ENCODE peak calls at places on chromosome 14, in nine cellular contexts. One of them, this sample, is unnamed.

GRCh38 chr14:43003845-43004244 is 1397.2 kb downstream of the LRFN5 start:
- DNase-seq in uterus: no peak
- DNase-seq in lower lobe of right lung: no peak
- DNase-seq in brain microvascular endothelial cell: no peak
- DNase-seq in bronchial epithelial cell: no peak
- DNase-seq in hepatocyte: no peak
- DNase-seq in astrocyte: peak
- DNase-seq in esophagus squamous epithelium: no peak
- DNase-seq in ovary: no peak
- DNase-seq in this sample: no peak

GRCh38 chr14:57632649-57633048 is 139.0 kb upstream of the CCDC198 start:
- DNase-seq in brain microvascular endothelial cell: no peak
- DNase-seq in bronchial epithelial cell: no peak
- DNase-seq in esophagus squamous epithelium: no peak
- DNase-seq in astrocyte: no peak
- DNase-seq in ovary: no peak
- DNase-seq in hepatocyte: no peak
- DNase-seq in lower lobe of right lung: no peak
- DNase-seq in uterus: no peak
- DNase-seq in this sample: no peak

GRCh38 chr14:22107734-22108133 is 434.1 kb upstream of the OR4E1 start:
- DNase-seq in astrocyte: no peak
- DNase-seq in bronchial epithelial cell: no peak
- DNase-seq in hepatocyte: no peak
- DNase-seq in uterus: no peak
- DNase-seq in ovary: no peak
- DNase-seq in lower lobe of right lung: no peak
- DNase-seq in brain microvascular endothelial cell: no peak
- DNase-seq in esophagus squamous epithelium: no peak
- DNase-seq in this sample: no peak

GRCh38 chr14:90576581-90576980 is 179.8 kb downstream of the CALM1 start:
- DNase-seq in bronchial epithelial cell: no peak
- DNase-seq in hepatocyte: peak
- DNase-seq in ovary: no peak
- DNase-seq in brain microvascular endothelial cell: no peak
- DNase-seq in uterus: no peak
- DNase-seq in esophagus squamous epithelium: no peak
- DNase-seq in lower lobe of right lung: no peak
- DNase-seq in astrocyte: peak
- DNase-seq in this sample: peak

GRCh38 chr14:50920482-50921225 is 23.6 kb downstream of the PYGL start:
- DNase-seq in lower lobe of right lung: no peak
- DNase-seq in bronchial epithelial cell: no peak
- DNase-seq in ovary: no peak
- DNase-seq in brain microvascular endothelial cell: peak
- DNase-seq in esophagus squamous epithelium: no peak
- DNase-seq in astrocyte: peak
- DNase-seq in hepatocyte: no peak
- DNase-seq in uterus: no peak
- DNase-seq in this sample: peak

GRCh38 chr14:70595443-70596185 is 4.8 kb downstream of the MED6 start:
- DNase-seq in ovary: no peak
- DNase-seq in bronchial epithelial cell: peak
- DNase-seq in astrocyte: no peak
- DNase-seq in uterus: no peak
- DNase-seq in brain microvascular endothelial cell: peak
- DNase-seq in hepatocyte: no peak
- DNase-seq in lower lobe of right lung: no peak
- DNase-seq in esophagus squamous epithelium: no peak
- DNase-seq in this sample: no peak

GRCh38 chr14:65024957-65025356 is 38.3 kb downstream of the FNTB start:
- DNase-seq in bronchial epithelial cell: no peak
- DNase-seq in astrocyte: no peak
- DNase-seq in uterus: no peak
- DNase-seq in lower lobe of right lung: no peak
- DNase-seq in ovary: no peak
- DNase-seq in esophagus squamous epithelium: no peak
- DNase-seq in brain microvascular endothelial cell: no peak
- DNase-seq in hepatocyte: no peak
- DNase-seq in this sample: no peak

GRCh38 chr14:70905316-70905715 is 1.9 kb upstream of the PCNX1 start:
- DNase-seq in esophagus squamous epithelium: no peak
- DNase-seq in astrocyte: no peak
- DNase-seq in lower lobe of right lung: no peak
- DNase-seq in hepatocyte: peak
- DNase-seq in bronchial epithelial cell: no peak
- DNase-seq in ovary: peak
- DNase-seq in brain microvascular endothelial cell: no peak
- DNase-seq in uterus: peak
- DNase-seq in this sample: peak

GRCh38 chr14:46490150-46490769 is 161.3 kb downstream of the RPL10L start:
- DNase-seq in bronchial epithelial cell: peak
- DNase-seq in hepatocyte: peak
- DNase-seq in ovary: no peak
- DNase-seq in lower lobe of right lung: no peak
- DNase-seq in brain microvascular endothelial cell: peak
- DNase-seq in esophagus squamous epithelium: no peak
- DNase-seq in astrocyte: peak
- DNase-seq in uterus: no peak
- DNase-seq in this sample: no peak
- TF ChIP-seq CTCF in bronchial epithelial cell: peak
- TF ChIP-seq CTCF in hepatocyte: peak
- TF ChIP-seq CTCF in ovary: no peak
- TF ChIP-seq CTCF in lower lobe of right lung: peak
- TF ChIP-seq CTCF in brain microvascular endothelial cell: peak
- TF ChIP-seq CTCF in esophagus squamous epithelium: no peak
- TF ChIP-seq CTCF in astrocyte: peak
- TF ChIP-seq CTCF in uterus: no peak
- TF ChIP-seq CTCF in this sample: no peak

GRCh38 chr14:100827751-100828447 is 2.0 kb downstream of the MEG3 start:
- DNase-seq in uterus: no peak
- DNase-seq in bronchial epithelial cell: peak
- DNase-seq in astrocyte: peak
- DNase-seq in brain microvascular endothelial cell: peak
- DNase-seq in hepatocyte: no peak
- DNase-seq in ovary: peak
- DNase-seq in lower lobe of right lung: no peak
- DNase-seq in esophagus squamous epithelium: no peak
- DNase-seq in this sample: peak
- H3K4me3 ChIP-seq in uterus: peak
- H3K4me3 ChIP-seq in bronchial epithelial cell: no peak
- H3K4me3 ChIP-seq in astrocyte: peak
- H3K4me3 ChIP-seq in brain microvascular endothelial cell: peak
- H3K4me3 ChIP-seq in hepatocyte: no peak
- H3K4me3 ChIP-seq in ovary: peak
- H3K4me3 ChIP-seq in lower lobe of right lung: peak
- H3K4me3 ChIP-seq in esophagus squamous epithelium: peak
- H3K4me3 ChIP-seq in this sample: peak

GRCh38 chr14:94613720-94614644 is 1.8 kb downstream of the SERPINA3 start:
- DNase-seq in bronchial epithelial cell: no peak
- DNase-seq in brain microvascular endothelial cell: no peak
- DNase-seq in ovary: no peak
- DNase-seq in uterus: no peak
- DNase-seq in hepatocyte: no peak
- DNase-seq in lower lobe of right lung: no peak
- DNase-seq in astrocyte: no peak
- DNase-seq in esophagus squamous epithelium: no peak
- DNase-seq in this sample: no peak
- TF ChIP-seq CTCF in bronchial epithelial cell: no peak
- TF ChIP-seq CTCF in brain microvascular endothelial cell: no peak
- TF ChIP-seq CTCF in ovary: no peak
- TF ChIP-seq CTCF in uterus: no peak
- TF ChIP-seq CTCF in hepatocyte: no peak
- TF ChIP-seq CTCF in lower lobe of right lung: no peak
- TF ChIP-seq CTCF in astrocyte: no peak
- TF ChIP-seq CTCF in esophagus squamous epithelium: no peak
- TF ChIP-seq CTCF in this sample: no peak

DNA sequence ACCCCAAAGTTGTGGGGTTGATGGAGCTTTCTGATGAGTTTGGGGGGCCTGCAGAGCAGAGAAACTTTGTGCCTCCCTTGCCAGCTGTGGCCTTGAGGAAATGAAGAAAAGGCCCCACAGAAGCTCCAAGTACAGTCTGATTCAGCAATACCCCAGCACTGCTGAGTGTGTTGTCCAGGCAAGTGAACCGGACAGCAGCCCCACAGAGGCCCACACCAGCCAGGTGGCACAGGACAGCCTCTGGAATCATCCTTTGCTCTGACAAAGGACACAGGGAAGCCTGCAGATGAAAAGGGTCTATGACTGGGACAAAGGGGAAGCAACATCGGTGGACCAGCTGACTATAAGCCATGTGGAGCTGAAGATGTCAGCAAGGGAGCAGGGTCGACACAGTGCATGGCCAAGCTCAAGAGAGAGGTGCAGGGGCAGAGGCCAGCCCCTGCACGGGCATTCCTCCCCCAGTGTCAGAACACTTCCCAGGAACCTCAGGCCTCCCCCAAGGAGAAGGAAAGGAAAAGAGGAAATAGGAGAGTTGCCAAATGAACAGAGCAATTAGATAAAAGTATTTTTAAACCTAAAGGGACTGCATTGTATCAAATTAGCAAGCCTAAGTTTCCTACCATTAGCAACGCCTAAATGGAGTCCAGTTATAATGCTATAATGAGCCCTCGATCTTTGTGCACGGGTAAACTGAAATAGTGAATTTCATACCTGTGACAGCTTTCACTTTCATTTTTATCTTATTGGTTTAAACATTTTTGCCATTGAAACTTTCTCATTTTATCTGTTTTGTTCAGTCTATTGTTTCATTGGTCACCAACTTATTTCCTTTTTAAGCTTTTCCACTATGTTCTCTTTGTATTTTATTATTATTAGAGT is 46.3 kb upstream of the PTGDR start:
- DNase-seq in uterus: no peak
- DNase-seq in bronchial epithelial cell: no peak
- DNase-seq in brain microvascular endothelial cell: no peak
- DNase-seq in hepatocyte: no peak
- DNase-seq in astrocyte: no peak
- DNase-seq in esophagus squamous epithelium: no peak
- DNase-seq in lower lobe of right lung: no peak
- DNase-seq in ovary: no peak
- DNase-seq in this sample: no peak
- H3K4me3 ChIP-seq in uterus: peak
- H3K4me3 ChIP-seq in bronchial epithelial cell: no peak
- H3K4me3 ChIP-seq in brain microvascular endothelial cell: no peak
- H3K4me3 ChIP-seq in hepatocyte: no peak
- H3K4me3 ChIP-seq in astrocyte: no peak
- H3K4me3 ChIP-seq in esophagus squamous epithelium: peak
- H3K4me3 ChIP-seq in lower lobe of right lung: peak
- H3K4me3 ChIP-seq in ovary: no peak
- H3K4me3 ChIP-seq in this sample: no peak

GRCh38 chr14:35446450-35446849 is 41.9 kb upstream of the NFKBIA start:
- DNase-seq in brain microvascular endothelial cell: no peak
- DNase-seq in astrocyte: no peak
- DNase-seq in lower lobe of right lung: no peak
- DNase-seq in bronchial epithelial cell: peak
- DNase-seq in ovary: no peak
- DNase-seq in uterus: no peak
- DNase-seq in esophagus squamous epithelium: no peak
- DNase-seq in hepatocyte: no peak
- DNase-seq in this sample: no peak
- TF ChIP-seq CTCF in brain microvascular endothelial cell: no peak
- TF ChIP-seq CTCF in astrocyte: no peak
- TF ChIP-seq CTCF in lower lobe of right lung: no peak
- TF ChIP-seq CTCF in bronchial epithelial cell: no peak
- TF ChIP-seq CTCF in ovary: no peak
- TF ChIP-seq CTCF in uterus: no peak
- TF ChIP-seq CTCF in esophagus squamous epithelium: no peak
- TF ChIP-seq CTCF in hepatocyte: no peak
- TF ChIP-seq CTCF in this sample: no peak

This sample was measured in AG09309.